ENCODE peak calls at places on chromosomes 3 and 15, in seven cellular contexts. O is neuronal stem cell, F is psoas muscle, N is esophagus muscularis mucosa, B is uterus, C is upper lobe of right lung, R is fibroblast of lung. Z is an unnamed sample. For H3K27me3 and H3K9me3, the result is how much of the 10 kb centered on the place peaks cover.

GRCh38 chr15:92471263-92471662 is 77.6 kb downstream of the ST8SIA2 start:
- DNase-seq in O (no peak), F (no peak), N (no peak), B (no peak), C (no peak), R (no peak), Z (no peak)

GRCh38 chr15:62075595-62076279 is 9.0 kb downstream of the C2CD4A start:
- DNase-seq in O (no peak), F (peak), N (no peak), B (no peak), C (no peak), R (peak), Z (no peak)

GRCh38 chr3:150168694-150169093 is 198.0 kb upstream of the PFN2 start:
- DNase-seq in O (no peak), F (peak), N (no peak), B (peak), C (no peak), R (peak), Z (no peak)

GRCh38 chr3:111072016-111072891 is 638 bp downstream of the NECTIN3 start:
- DNase-seq in O (no peak), F (peak), N (no peak), B (peak), C (peak), R (peak), Z (peak)

GRCh38 chr3:126367316-126367805 is 10.2 kb upstream of the KLF15 start:
- DNase-seq in O (no peak), F (peak), N (no peak), B (no peak), C (peak), R (no peak), Z (peak)

GRCh38 chr3:99864289-99864688 is 46.6 kb downstream of the CMSS1 start:
- DNase-seq in O (no peak), F (no peak), N (no peak), B (no peak), C (no peak), R (no peak), Z (no peak)

GRCh38 chr15:67033521-67033920 is 31.9 kb upstream of the SMAD3 start:
- DNase-seq in O (no peak), F (peak), N (no peak), B (no peak), C (no peak), R (no peak), Z (peak)

GRCh38 chr3:112333386-112334334 is 704 bp downstream of the CD200 start:
- DNase-seq in O (no peak), F (no peak), N (no peak), B (peak), C (no peak), R (peak), Z (peak)

GRCh38 chr3:39154323-39155021 is 1.1 kb upstream of the CSRNP1 start:
- DNase-seq in O (peak), F (peak), N (no peak), B (peak), C (no peak), R (peak), Z (peak)

GRCh38 chr3:9746330-9746729 is 3.4 kb upstream of the OGG1 start:
- DNase-seq in O (no peak), F (no peak), N (no peak), B (no peak), C (no peak), R (peak), Z (no peak)

GRCh38 chr15:87734571-87735373 is 521.8 kb downstream of the NTRK3 start:
- DNase-seq in O (no peak), F (no peak), N (no peak), B (no peak), C (no peak), R (no peak), Z (no peak)

GRCh38 chr3:170695486-170696069 is 109.7 kb upstream of the SLC7A14 start:
- DNase-seq in O (no peak), F (no peak), N (no peak), B (no peak), C (no peak), R (no peak), Z (no peak)

GRCh38 chr3:34229871-34230270 is 431.4 kb downstream of the PDCD6IP start:
- DNase-seq in O (no peak), F (no peak), N (no peak), B (no peak), C (no peak), R (no peak), Z (no peak)

GRCh38 chr15:56765252-56765651 is 31.9 kb upstream of the ZNF280D start:
- DNase-seq in O (no peak), F (no peak), N (no peak), B (no peak), C (no peak), R (peak), Z (no peak)

GRCh38 chr15:71250936-71251468 is 135.7 kb downstream of the THSD4 start:
- DNase-seq in O (no peak), F (no peak), N (no peak), B (no peak), C (no peak), R (no peak), Z (no peak)

GRCh38 chr3:12620729-12621128 is 43.2 kb downstream of the RAF1 start:
- DNase-seq in O (no peak), F (no peak), N (no peak), B (no peak), C (no peak), R (no peak), Z (no peak)

GRCh38 chr3:65177879-65178484 is 490.2 kb upstream of the ADAMTS9 start:
- DNase-seq in O (no peak), F (no peak), N (no peak), B (no peak), C (no peak), R (peak), Z (no peak)

GRCh38 chr3:148318240-148318639 is 379.5 kb upstream of the AGTR1 start:
- DNase-seq in O (no peak), F (no peak), N (no peak), B (no peak), C (no peak), R (no peak), Z (no peak)

GRCh38 chr15:29935296-29936020 is 113.2 kb upstream of the TJP1 start:
- DNase-seq in O (no peak), F (no peak), N (no peak), B (no peak), C (no peak), R (no peak), Z (no peak)

GRCh38 chr15:37995461-37996347 is 61.3 kb downstream of the TMCO5A start:
- DNase-seq in O (peak), F (no peak), N (no peak), B (peak), C (no peak), R (peak), Z (no peak)

GRCh38 chr15:50415752-50416404 is 8.3 kb upstream of the USP8 start:
- DNase-seq in O (no peak), F (no peak), N (no peak), B (no peak), C (no peak), R (no peak), Z (no peak)

GRCh38 chr3:14299767-14300166 is 102.6 kb upstream of the SLC6A6 start:
- DNase-seq in O (no peak), F (no peak), N (no peak), B (no peak), C (no peak), R (no peak), Z (no peak)

GRCh38 chr15:88974392-88974791 is 61.2 kb upstream of the MFGE8 start:
- DNase-seq in O (no peak), F (no peak), N (no peak), B (no peak), C (no peak), R (peak), Z (no peak)

GRCh38 chr3:197494366-197495058 is 61.3 kb downstream of the BDH1 start:
- DNase-seq in O (no peak), F (no peak), N (no peak), B (no peak), C (no peak), R (peak), Z (no peak)

GRCh38 chr15:88649286-88649733 is 10.5 kb downstream of the ISG20 start:
- DNase-seq in O (no peak), F (no peak), N (no peak), B (no peak), C (no peak), R (peak), Z (no peak)

GRCh38 chr3:11820540-11821041 is 26.1 kb downstream of the TAMM41 start:
- DNase-seq in O (no peak), F (no peak), N (no peak), B (no peak), C (no peak), R (peak), Z (no peak)

GRCh38 chr3:42024578-42025387 is 62.9 kb upstream of the ULK4 start:
- DNase-seq in O (no peak), F (no peak), N (no peak), B (no peak), C (no peak), R (no peak), Z (no peak)

GRCh38 chr3:128807186-128807830 is 72.1 kb upstream of the ACAD9 start:
- DNase-seq in O (no peak), F (no peak), N (no peak), B (no peak), C (no peak), R (no peak), Z (no peak)

GRCh38 chr3:187741403-187742350 is 3.6 kb downstream of the BCL6 start:
- DNase-seq in O (peak), F (peak), N (no peak), B (peak), C (peak), R (peak), Z (peak)

GRCh38 chr3:187740446-187741399 is 4.5 kb downstream of the BCL6 start:
- DNase-seq in O (peak), F (peak), N (peak), B (peak), C (peak), R (peak), Z (peak)

GRCh38 chr3:187743195-187744141 is 1.8 kb downstream of the BCL6 start:
- DNase-seq in O (no peak), F (peak), N (peak), B (peak), C (peak), R (peak), Z (peak)

GRCh38 chr3:187744169-187745151 is 808 bp downstream of the BCL6 start:
- DNase-seq in O (no peak), F (peak), N (no peak), B (peak), C (no peak), R (peak), Z (peak)

DNA sequence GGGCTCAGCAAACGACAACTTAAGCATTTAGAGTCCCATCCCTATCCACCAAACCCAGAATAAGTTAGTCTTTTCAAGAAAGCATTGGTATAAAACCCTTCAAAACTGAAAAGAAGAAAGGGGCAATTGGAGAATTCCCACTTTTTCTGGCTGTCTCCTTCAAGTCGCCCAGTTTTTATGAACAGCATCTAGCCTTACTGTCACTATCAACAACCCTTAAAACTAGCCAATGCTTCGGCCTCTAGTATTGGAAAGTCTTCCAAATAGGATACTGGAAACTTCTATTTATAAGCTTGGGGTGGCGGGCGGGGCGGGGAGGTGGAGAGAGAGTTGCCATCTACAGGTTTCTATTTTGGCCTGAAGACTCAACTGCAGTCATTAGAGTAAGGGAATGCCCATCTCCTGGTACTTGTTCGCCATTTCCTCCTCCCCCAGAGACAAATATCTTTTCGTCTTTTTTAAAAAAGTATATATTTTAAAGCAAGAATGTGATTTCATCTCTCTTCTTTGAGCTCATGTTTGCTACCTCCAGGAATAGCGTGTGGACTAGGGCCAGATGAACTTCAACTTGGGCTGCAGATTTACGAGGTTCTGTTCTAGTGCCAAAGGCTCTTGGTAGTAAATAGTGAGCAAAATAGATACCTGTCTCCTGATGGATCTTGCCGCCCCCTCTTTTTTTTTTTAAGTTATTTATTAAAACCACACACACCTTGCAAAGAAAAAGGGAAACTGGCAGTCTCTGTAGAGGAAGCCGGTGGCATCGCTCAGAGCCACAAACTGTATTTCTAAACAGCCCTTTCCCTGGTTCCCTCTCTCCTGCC is 2.7 kb downstream of the BCL6 start:
- DNase-seq in O (no peak), F (peak), N (no peak), B (peak), C (no peak), R (peak), Z (no peak)
- H3K4me3 ChIP-seq in O (no peak), F (peak), N (peak), B (peak), C (peak), R (peak), Z (peak)

GRCh38 chr15:65987100-65987499 is 117.8 kb downstream of the RAB11A start:
- DNase-seq in O (no peak), F (no peak), N (no peak), B (no peak), C (no peak), R (no peak), Z (no peak)

GRCh38 chr15:65993762-65994161 is 124.5 kb downstream of the RAB11A start:
- DNase-seq in O (no peak), F (no peak), N (no peak), B (no peak), C (no peak), R (no peak), Z (peak)

GRCh38 chr15:65991721-65992472 is 122.6 kb downstream of the RAB11A start:
- DNase-seq in O (no peak), F (no peak), N (no peak), B (no peak), C (no peak), R (no peak), Z (no peak)

GRCh38 chr15:65993226-65993625 is 123.9 kb downstream of the RAB11A start:
- DNase-seq in O (no peak), F (no peak), N (no peak), B (no peak), C (no peak), R (no peak), Z (no peak)

DNA sequence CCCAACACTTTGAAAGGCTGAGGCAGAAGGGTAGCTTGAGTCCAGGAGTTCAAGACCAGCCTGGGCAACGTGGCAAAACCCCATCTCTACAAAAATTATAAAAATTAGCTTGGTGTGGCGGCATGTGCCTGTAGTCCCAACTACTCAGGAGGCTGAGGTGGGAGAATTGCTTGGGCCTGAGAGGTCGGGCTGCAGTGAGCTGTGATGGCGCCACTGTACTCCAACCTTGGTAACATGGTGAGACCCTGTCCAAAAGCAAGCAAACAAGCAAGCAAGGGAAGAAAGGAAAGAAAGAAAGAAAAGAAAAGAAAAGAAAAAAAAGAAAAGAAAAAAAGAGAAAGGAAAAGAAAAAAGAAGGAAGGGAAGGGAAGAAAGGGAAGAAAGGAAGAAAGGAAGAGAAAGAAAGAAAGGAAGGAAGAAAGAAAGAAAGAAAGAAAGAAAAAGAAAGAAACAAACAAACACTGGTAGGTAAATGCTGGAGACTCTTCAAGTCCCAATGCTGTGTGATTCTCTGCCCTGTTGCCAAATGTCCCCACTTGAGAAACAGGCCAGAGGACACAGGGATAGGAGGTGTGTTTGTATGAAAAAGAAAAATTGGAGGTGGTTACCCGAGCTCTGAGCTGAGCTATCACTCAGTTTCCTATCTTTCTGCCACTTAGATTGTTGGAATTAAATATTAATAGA is 121.1 kb downstream of the RAB11A start:
- DNase-seq in O (no peak), F (no peak), N (no peak), B (no peak), C (no peak), R (no peak), Z (no peak)
- H3K27me3 ChIP-seq in O (under half), F (under half), N (under half), B (under half), C (under half), R (under half), Z (under half)

GRCh38 chr15:22251422-22251821 is 171.1 kb downstream of the OR4M2 start:
- DNase-seq in O (no peak), F (no peak), N (no peak), B (no peak), C (no peak), R (no peak), Z (no peak)
- H3K9me3 ChIP-seq in O (under half), F (under half), N (under half), B (under half), C (under half), R (under half), Z (under half)

DNA sequence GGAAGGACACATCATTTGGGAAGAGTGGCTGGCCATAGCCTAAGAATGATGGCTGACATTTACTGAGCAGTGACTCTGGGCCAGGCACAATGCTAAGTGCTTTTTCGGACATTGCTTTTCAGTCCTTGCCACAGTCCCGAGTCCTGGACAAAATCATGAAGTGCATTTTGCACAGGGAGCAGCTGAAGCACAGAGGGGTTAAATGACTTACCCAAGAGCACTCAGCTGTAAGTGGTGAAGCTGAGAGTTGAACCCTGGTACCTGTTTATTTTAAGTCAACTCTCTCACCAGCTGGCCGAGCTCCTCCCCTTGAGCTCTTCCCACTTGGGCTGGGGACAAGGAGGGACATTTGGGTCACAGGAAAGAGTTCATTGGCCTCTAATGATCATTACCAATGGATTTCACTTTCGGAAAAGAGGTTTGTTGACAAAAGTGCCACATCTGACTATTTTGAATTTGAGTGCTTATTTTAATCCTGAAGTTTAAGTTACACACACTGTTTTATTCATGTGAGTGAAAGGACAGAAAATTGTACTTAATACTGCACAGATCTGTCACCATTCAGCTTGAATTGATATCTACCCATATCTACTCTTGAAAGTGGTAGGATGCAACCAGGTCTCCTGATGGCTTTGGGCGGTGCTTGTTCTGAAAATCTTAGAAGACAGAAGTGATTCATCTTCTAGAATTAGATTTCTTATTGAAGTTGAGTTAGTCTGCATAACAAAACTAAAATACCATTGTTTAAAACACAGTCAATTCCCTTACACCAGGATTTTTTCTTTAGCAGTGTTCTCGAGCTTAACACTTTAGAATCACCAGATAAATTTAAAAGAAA is 368.7 kb upstream of the PROK2 start:
- DNase-seq in O (no peak), F (no peak), N (no peak), B (no peak), C (no peak), R (no peak), Z (no peak)
- H3K4me3 ChIP-seq in O (no peak), F (peak), N (no peak), B (no peak), C (no peak), R (peak), Z (no peak)

Z was measured in aorta.